ENCODE peak calls at places on chromosomes 16 and 17, in six cellular contexts. J is K562, B is HepG2, P is OCI-LY7, W is neural progenitor cell, H is MM.1S. X is an unnamed sample.
A peak's percentile ranks its signal among the peaks of the same experiment; 100 is the strongest.

GRCh38 chr17:20010886-20011402 is 1.8 kb downstream of the SPECC1 start:
- DNase-seq in J (no peak), W (no peak), P (no peak), B (no peak), H (no peak), X (no peak)

GRCh38 chr17:4501295-4501949 is 2.7 kb downstream of the SPNS2 start:
- DNase-seq in J (peak; percentile 29), H (no peak), P (no peak), B (no peak), W (no peak), X (no peak)

GRCh38 chr17:80068301-80069160 is 32.1 kb downstream of the CCDC40 start:
- DNase-seq in J (peak; percentile 50), B (peak; percentile 95), H (no peak), P (no peak), W (no peak), X (peak; percentile 82)

GRCh38 chr16:75306102-75306762 is 54.8 kb upstream of the BCAR1 start:
- DNase-seq in P (no peak), B (peak; percentile 95), H (no peak), J (no peak), W (no peak), X (peak; percentile 51)

GRCh38 chr17:77118251-77118928 is 22.4 kb upstream of the SEC14L1 start:
- DNase-seq in B (no peak), W (no peak), H (no peak), J (no peak), P (no peak), X (no peak)

GRCh38 chr16:89678258-89678657 is 8.2 kb upstream of the CDK10 start:
- DNase-seq in H (no peak), P (peak; percentile 58), W (peak; percentile 32), J (no peak), B (no peak), X (no peak)

GRCh38 chr17:80187090-80187489 is 17.3 kb downstream of the CARD14 start:
- DNase-seq in W (no peak), J (no peak), H (no peak), B (no peak), P (no peak), X (peak; percentile 45)

GRCh38 chr17:19320876-19321275 is 41.6 kb downstream of the B9D1 start:
- DNase-seq in B (no peak), H (no peak), P (no peak), J (no peak), W (no peak), X (no peak)

GRCh38 chr16:929674-930073 is 41.1 kb downstream of the LMF1 start:
- DNase-seq in H (no peak), W (no peak), B (no peak), P (no peak), J (no peak), X (no peak)

GRCh38 chr17:41544935-41545334 is 16.8 kb upstream of the KRT19 start:
- DNase-seq in W (no peak), B (no peak), P (no peak), J (no peak), H (no peak), X (no peak)

GRCh38 chr17:13531701-13532100 is 70.0 kb downstream of the HS3ST3A1 start:
- DNase-seq in H (no peak), W (no peak), P (no peak), B (no peak), J (no peak), X (peak; percentile 84)

GRCh38 chr16:77945126-77945525 is 77.2 kb upstream of the CLEC3A start:
- DNase-seq in P (no peak), W (no peak), J (no peak), B (no peak), H (no peak), X (peak; percentile 82)

GRCh38 chr16:57405194-57405593 is 627 bp downstream of the CCL17 start:
- DNase-seq in W (no peak), P (no peak), B (no peak), J (no peak), H (no peak), X (no peak)

GRCh38 chr16:85072947-85073346 is 39.3 kb downstream of the CIBAR2 start:
- DNase-seq in W (no peak), B (no peak), J (no peak), P (no peak), H (no peak), X (peak; percentile 95)

GRCh38 chr16:90031931-90032663 is 12.8 kb upstream of the DBNDD1 start:
- DNase-seq in H (no peak), W (no peak), J (no peak), P (no peak), B (no peak), X (peak; percentile 70)

GRCh38 chr17:6166492-6167179 is 96.5 kb downstream of the WSCD1 start:
- DNase-seq in P (no peak), J (no peak), H (peak; percentile 98), W (no peak), B (no peak), X (no peak)

GRCh38 chr17:77645441-77646430 is 312.8 kb upstream of the TNRC6C start:
- DNase-seq in B (no peak), P (no peak), H (no peak), J (no peak), W (peak; percentile 46), X (peak; percentile 15)

GRCh38 chr16:2511128-2511785 is 2.5 kb upstream of the ATP6V0C start:
- DNase-seq in H (no peak), W (peak; percentile 40), B (no peak), J (peak; percentile 84), P (no peak), X (peak; percentile 61)

GRCh38 chr16:4746991-4747574 is 12.7 kb downstream of the DNAAF8 start:
- DNase-seq in B (no peak), H (no peak), W (peak; percentile 47), J (no peak), P (no peak), X (peak; percentile 38)

GRCh38 chr17:80081596-80081995 is 19.8 kb upstream of the GAA start:
- DNase-seq in J (no peak), B (no peak), P (no peak), H (no peak), W (no peak), X (no peak)

GRCh38 chr16:87178977-87179376 is 138.2 kb downstream of the C16orf95 start:
- DNase-seq in H (no peak), B (no peak), W (no peak), P (no peak), J (no peak), X (peak; percentile 74)

GRCh38 chr16:11085025-11085485 is 140.7 kb downstream of the CLEC16A start:
- DNase-seq in P (no peak), B (no peak), H (no peak), J (no peak), W (peak; percentile 32), X (peak; percentile 64)

GRCh38 chr17:79294459-79295071 is 219.9 kb downstream of the ENGASE start:
- DNase-seq in P (peak; percentile 31), J (peak; percentile 86), H (peak; percentile 49), B (peak; percentile 36), W (peak; percentile 92), X (peak; percentile 34)

GRCh38 chr16:30068750-30069574 is 3.4 kb downstream of the ALDOA start:
- DNase-seq in P (peak; percentile 50), B (peak; percentile 54), H (peak; percentile 45), J (no peak), W (peak; percentile 39), X (no peak)

GRCh38 chr16:84465154-84465553 is 39.3 kb downstream of the MEAK7 start:
- DNase-seq in P (no peak), J (no peak), W (no peak), B (no peak), H (no peak), X (no peak)

DNA sequence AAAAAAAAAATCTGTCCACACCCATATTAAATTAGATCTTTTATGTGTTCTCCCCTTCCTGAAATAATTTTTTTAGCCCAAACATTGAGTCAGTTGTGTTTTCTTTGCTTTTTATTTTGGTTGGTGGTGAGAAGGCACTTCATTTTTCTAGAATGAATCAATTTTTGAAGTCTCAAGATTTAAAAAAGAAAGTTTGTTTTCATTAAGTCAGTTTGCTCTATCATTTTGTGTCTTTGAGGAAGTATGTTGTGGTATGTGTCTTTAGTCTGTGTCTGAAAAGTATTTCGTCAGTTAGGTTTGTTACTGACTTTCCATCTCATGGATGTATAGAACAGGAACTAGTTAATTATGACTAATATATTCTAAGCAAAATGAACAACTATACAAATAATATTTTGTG is 3.8 kb downstream of the IGF2BP1 start:
- DNase-seq in B (no peak), H (no peak), W (no peak), J (no peak), P (no peak), X (peak; percentile 59)
- H3K4me3 ChIP-seq in B (peak overlapping the region; percentile 87), H (no peak overlapping the region), W (peak overlapping the region; percentile 97), J (peak overlapping the region; percentile 78), P (peak overlapping the region; percentile 83), X (no peak overlapping the region)

GRCh38 chr17:39841202-39841601 is 22.9 kb downstream of the IKZF3 start:
- DNase-seq in J (no peak), H (no peak), W (no peak), P (no peak), B (no peak), X (no peak)

GRCh38 chr17:39848600-39848999 is 15.5 kb downstream of the IKZF3 start:
- DNase-seq in J (no peak), H (peak; percentile 75), B (no peak), P (peak; percentile 59), W (no peak), X (no peak)

GRCh38 chr17:39846205-39846604 is 17.9 kb downstream of the IKZF3 start:
- DNase-seq in B (no peak), J (no peak), W (no peak), H (no peak), P (no peak), X (no peak)

GRCh38 chr17:39845052-39845976 is 18.8 kb downstream of the IKZF3 start:
- DNase-seq in W (no peak), H (no peak), P (no peak), J (no peak), B (no peak), X (no peak)
- H3K79me2 ChIP-seq in W (no peaks in the 10 kb centered on the region), H (peaks cover 95% of the 10 kb centered on the region), P (peaks cover 99% of the 10 kb centered on the region), J (no peaks in the 10 kb centered on the region), B (no peaks in the 10 kb centered on the region), X (no peaks in the 10 kb centered on the region)

GRCh38 chr17:55037828-55038227 is 69.3 kb downstream of the STXBP4 start:
- DNase-seq in P (no peak), B (no peak), J (no peak), H (peak; percentile 80), W (no peak), X (no peak)

DNA sequence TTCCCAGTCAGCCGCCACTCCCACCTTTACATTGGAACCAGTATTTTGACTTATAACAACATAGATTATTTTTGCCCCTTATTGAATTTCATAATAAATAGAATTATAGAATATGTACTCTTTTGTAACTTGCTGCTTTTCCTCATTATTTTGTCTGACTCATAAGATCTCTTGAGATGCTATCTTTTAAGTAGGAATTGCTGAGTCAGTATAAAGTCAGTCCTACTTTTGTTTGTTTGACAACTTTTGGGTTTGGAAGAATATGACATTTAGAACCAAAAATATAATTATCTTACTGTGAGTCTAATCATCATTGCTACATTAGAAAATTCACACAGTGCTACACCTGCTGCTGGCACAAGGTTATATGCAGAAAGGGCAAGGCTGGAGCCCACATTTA is 69.7 kb downstream of the STXBP4 start:
- DNase-seq in W (no peak), J (no peak), P (no peak), B (no peak), H (no peak), X (no peak)
- TF ChIP-seq CTCF in W (no peak), J (no peak), P (no peak), B (no peak), H (no peak), X (no peak)

DNA sequence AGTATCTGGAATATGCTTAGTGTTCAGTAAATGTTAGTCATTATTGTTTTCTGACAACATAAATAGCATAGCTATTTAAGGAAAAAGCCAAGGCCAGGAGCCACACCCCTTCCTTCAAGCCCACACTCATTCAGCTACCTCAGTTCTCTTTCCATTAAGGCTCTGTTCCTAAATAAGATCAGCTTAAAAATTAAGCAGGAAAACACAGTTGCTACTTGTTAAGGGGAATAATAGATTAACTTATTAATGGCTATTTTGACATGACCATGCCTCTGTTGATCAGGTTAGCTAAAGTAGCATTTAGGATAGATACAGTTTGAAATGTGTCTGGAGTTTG is 158.1 kb downstream of the CHD9 start:
- DNase-seq in P (no peak), H (no peak), J (no peak), W (no peak), B (no peak), X (no peak)
- H3K4me3 ChIP-seq in P (no peak overlapping the region), H (no peak overlapping the region), J (no peak overlapping the region), W (peak overlapping the region; percentile 2), B (no peak overlapping the region), X (no peak overlapping the region)